ENCODE peak calls at places on chromosome 12, in four cellular contexts. K, C, H and N are unnamed samples.

GRCh38 chr12:117098361-117099217 is 627 bp downstream of the TESC start:
- DNase-seq in H (no peak), K (peak; percentile 60), C (no peak), N (peak; percentile 58)

GRCh38 chr12:45727994-45728624 is 1.4 kb upstream of the ARID2 start:
- DNase-seq in K (no peak), C (no peak), H (no peak), N (no peak)

GRCh38 chr12:95480230-95480629 is 6.3 kb downstream of the METAP2 start:
- DNase-seq in C (no peak), K (no peak), H (no peak), N (no peak)

GRCh38 chr12:65470261-65470660 is 191.8 kb downstream of the MSRB3 start:
- DNase-seq in C (no peak), H (no peak), K (no peak), N (no peak)

GRCh38 chr12:2167231-2167630 is 114.4 kb downstream of the CACNA1C start:
- DNase-seq in H (no peak), K (no peak), C (no peak), N (no peak)

GRCh38 chr12:2035421-2036080 is 17.2 kb upstream of the CACNA1C start:
- DNase-seq in K (no peak), H (no peak), C (no peak), N (no peak)

GRCh38 chr12:87365423-87365822 is 663.8 kb downstream of the C12orf50 start:
- DNase-seq in K (no peak), H (no peak), C (no peak), N (no peak)

GRCh38 chr12:40325349-40325960 is 100.7 kb downstream of the LRRK2 start:
- DNase-seq in K (peak; percentile 76), C (peak; percentile 44), H (no peak), N (no peak)

GRCh38 chr12:31323466-31324115 is 2.4 kb downstream of the SINHCAF start:
- DNase-seq in H (peak; percentile 22), C (peak; percentile 50), K (peak; percentile 56), N (no peak)

GRCh38 chr12:18479266-18479665 is 217.9 kb downstream of the PIK3C2G start:
- DNase-seq in C (no peak), K (no peak), H (no peak), N (no peak)

GRCh38 chr12:15634010-15634676 is 155.0 kb downstream of the EPS8 start:
- DNase-seq in C (no peak), H (no peak), K (no peak), N (no peak)

GRCh38 chr12:51371295-51371953 is 19.8 kb downstream of the GALNT6 start:
- DNase-seq in H (peak; percentile 26), C (peak; percentile 78), K (peak; percentile 46), N (no peak)

GRCh38 chr12:127393896-127394295 is 873.1 kb upstream of the TMEM132C start:
- DNase-seq in K (no peak), H (no peak), C (no peak), N (no peak)

GRCh38 chr12:92108651-92109050 is 37.0 kb downstream of the BTG1 start:
- DNase-seq in K (peak; percentile 59), H (no peak), C (no peak), N (no peak)

GRCh38 chr12:65889144-65889880 is 65.0 kb downstream of the HMGA2 start:
- DNase-seq in K (no peak), H (no peak), C (no peak), N (no peak)

GRCh38 chr12:6241495-6241894 is 41.3 kb downstream of the CD9 start:
- DNase-seq in K (no peak), H (peak; percentile 78), C (no peak), N (peak; percentile 81)

GRCh38 chr12:100826323-100826722 is 31.7 kb downstream of the ANO4 start:
- DNase-seq in H (peak; percentile 15), K (peak; percentile 81), C (peak; percentile 55), N (no peak)

GRCh38 chr12:58254463-58254862 is 313.1 kb downstream of the ATP23 start:
- DNase-seq in C (no peak), H (no peak), K (no peak), N (no peak)

GRCh38 chr12:130765186-130765659 is 49.1 kb upstream of the RIMBP2 start:
- DNase-seq in K (no peak), C (no peak), H (no peak), N (no peak)

GRCh38 chr12:130762319-130762675 is 46.2 kb upstream of the RIMBP2 start:
- DNase-seq in H (no peak), K (no peak), C (no peak), N (no peak)

GRCh38 chr12:130764073-130764472 is 48.0 kb upstream of the RIMBP2 start:
- DNase-seq in K (no peak), C (no peak), H (no peak), N (no peak)

GRCh38 chr12:130764475-130765185 is 48.5 kb upstream of the RIMBP2 start:
- DNase-seq in H (no peak), K (no peak), C (no peak), N (no peak)

DNA sequence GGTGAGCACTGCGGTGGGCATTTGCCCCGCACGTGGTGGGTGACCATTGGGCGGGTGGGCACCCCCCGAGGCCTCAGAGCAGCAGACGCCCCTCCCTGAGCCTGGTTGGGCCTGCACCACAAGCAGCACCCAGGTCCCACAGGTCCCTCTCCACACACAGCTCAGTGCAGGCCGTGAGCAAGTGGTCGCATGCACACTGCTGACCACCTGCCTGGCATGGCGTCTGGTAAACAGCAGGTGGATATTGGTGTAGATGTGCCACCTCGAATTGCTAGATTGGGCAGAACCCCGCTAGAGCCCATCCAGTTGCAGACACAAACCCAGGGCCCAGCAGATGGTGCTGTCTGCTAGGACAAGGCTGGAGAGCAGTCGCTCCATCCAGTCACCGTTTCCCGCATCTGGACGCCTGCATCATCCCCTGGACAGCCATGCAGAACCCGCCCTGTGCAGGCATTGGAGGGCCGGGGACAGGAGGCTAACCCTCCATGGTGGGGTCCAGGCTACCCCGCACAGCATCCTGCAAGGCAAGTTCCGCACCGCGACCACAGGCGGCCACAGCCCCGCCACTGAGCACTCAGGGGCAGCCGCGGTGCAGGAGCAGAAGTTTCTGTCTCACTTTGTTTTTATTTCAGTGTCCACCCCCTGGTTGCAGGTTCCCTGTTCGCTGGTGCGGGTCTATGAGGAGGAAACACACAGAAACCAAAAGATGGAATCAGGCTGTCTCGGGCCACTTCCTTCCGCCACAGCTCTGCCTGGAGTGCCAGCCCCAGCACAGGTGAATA is 45.6 kb upstream of the RIMBP2 start:
- DNase-seq in H (peak; percentile 26), C (peak; percentile 80), K (peak; percentile 73), N (no peak)
- TF ChIP-seq CTCF in H (peak; percentile 55), C (peak; percentile 77), K (peak; percentile 88), N (peak; percentile 31)

GRCh38 chr12:56377310-56377988 is 14.8 kb upstream of the APOF start:
- DNase-seq in C (peak; percentile 56), H (no peak), K (peak; percentile 50), N (no peak)
- TF ChIP-seq CTCF in C (peak; percentile 45), H (no peak), K (peak; percentile 66), N (no peak)

DNA sequence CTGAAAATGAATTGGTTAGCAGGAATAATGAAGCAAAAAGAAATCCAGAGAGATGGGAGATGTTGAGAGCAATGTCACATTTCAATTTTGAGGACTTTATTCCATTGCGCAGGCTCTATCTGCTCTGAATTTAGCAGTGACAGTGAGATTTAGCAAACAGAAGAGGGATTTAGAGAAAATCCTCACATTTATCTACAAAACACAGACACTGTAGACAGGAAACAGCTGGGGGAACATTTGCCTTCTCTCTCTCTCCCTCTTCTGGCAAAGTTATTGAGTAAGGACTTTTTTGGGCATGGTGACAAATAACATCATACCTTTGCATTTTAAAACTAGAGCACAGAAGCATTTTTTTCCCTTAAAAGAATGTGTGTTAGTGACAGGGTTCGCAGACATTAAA is at the start of gene IGF1:
- DNase-seq in C (no peak), H (no peak), K (peak; percentile 12), N (no peak)
- TF ChIP-seq CTCF in C (no peak), H (no peak), K (peak; percentile 16), N (no peak)

GRCh38 chr12:88496429-88497190 is 83.7 kb downstream of the KITLG start:
- DNase-seq in C (no peak), K (no peak), H (no peak), N (no peak)

GRCh38 chr12:88505696-88506095 is 74.6 kb downstream of the KITLG start:
- DNase-seq in C (no peak), H (no peak), K (no peak), N (no peak)

GRCh38 chr12:88503344-88503743 is 76.9 kb downstream of the KITLG start:
- DNase-seq in H (no peak), K (peak; percentile 14), C (no peak), N (no peak)

GRCh38 chr12:88501976-88502938 is 78.0 kb downstream of the KITLG start:
- DNase-seq in C (no peak), K (no peak), H (no peak), N (no peak)
- TF ChIP-seq CTCF in C (no peak), K (no peak), H (no peak), N (no peak)